ENCODE peak calls at places on chromosome 12, in seven cellular contexts. R, D, X, T, N, M and E are unnamed samples.

GRCh38 chr12:50542448-50542847 is 37.7 kb downstream of the DIP2B start:
- DNase-seq in R (peak), D (no peak), X (peak), T (no peak), N (no peak), M (peak), E (no peak)

GRCh38 chr12:9372202-9372601 is 164.0 kb upstream of the PZP start:
- DNase-seq in R (no peak), D (no peak), X (no peak), T (no peak), N (no peak), M (peak), E (no peak)

GRCh38 chr12:29660847-29661246 is 122.9 kb downstream of the TMTC1 start:
- DNase-seq in R (no peak), D (no peak), X (no peak), T (no peak), N (no peak), M (no peak), E (no peak)

GRCh38 chr12:120534703-120535655 is 823 bp downstream of the RNF10 start:
- DNase-seq in R (peak), D (peak), X (peak), T (no peak), N (peak), M (peak), E (peak)

GRCh38 chr12:96020314-96021003 is 14.9 kb downstream of the LTA4H start:
- DNase-seq in R (no peak), D (no peak), X (no peak), T (peak), N (peak), M (no peak), E (no peak)

GRCh38 chr12:73185403-73185802 is 913.2 kb downstream of the TRHDE start:
- DNase-seq in R (no peak), D (no peak), X (no peak), T (no peak), N (no peak), M (no peak), E (no peak)

GRCh38 chr12:65649126-65649525 is 175.2 kb upstream of the HMGA2 start:
- DNase-seq in R (peak), D (no peak), X (peak), T (no peak), N (no peak), M (peak), E (no peak)

GRCh38 chr12:57622293-57623245 is 10.4 kb downstream of the B4GALNT1 start:
- DNase-seq in R (no peak), D (no peak), X (no peak), T (no peak), N (no peak), M (no peak), E (no peak)

GRCh38 chr12:130147875-130148596 is 14.2 kb upstream of the FZD10 start:
- DNase-seq in R (no peak), D (no peak), X (peak), T (no peak), N (no peak), M (no peak), E (no peak)

GRCh38 chr12:69720748-69721147 is 17.9 kb upstream of the RAB3IP start:
- DNase-seq in R (no peak), D (peak), X (no peak), T (no peak), N (no peak), M (no peak), E (no peak)

GRCh38 chr12:129762436-129762835 is 141.4 kb downstream of the TMEM132D start:
- DNase-seq in R (no peak), D (no peak), X (peak), T (no peak), N (no peak), M (no peak), E (no peak)

GRCh38 chr12:57603323-57603722 is 1.3 kb upstream of the DTX3 start:
- DNase-seq in R (no peak), D (no peak), X (no peak), T (no peak), N (no peak), M (no peak), E (no peak)

GRCh38 chr12:95231190-95231589 is 13.6 kb downstream of the VEZT start:
- DNase-seq in R (peak), D (no peak), X (peak), T (no peak), N (no peak), M (no peak), E (no peak)

GRCh38 chr12:100793182-100793581 is 1.4 kb upstream of the ANO4 start:
- DNase-seq in R (peak), D (no peak), X (peak), T (no peak), N (no peak), M (no peak), E (no peak)

GRCh38 chr12:14213542-14213941 is 151.9 kb upstream of the ATF7IP start:
- DNase-seq in R (no peak), D (no peak), X (peak), T (no peak), N (no peak), M (no peak), E (no peak)

GRCh38 chr12:57099062-57099714 is 10.3 kb downstream of the NAB2 start:
- DNase-seq in R (no peak), D (no peak), X (no peak), T (no peak), N (peak), M (no peak), E (no peak)

GRCh38 chr12:78887008-78887407 is 22.4 kb downstream of the SYT1 start:
- DNase-seq in R (peak), D (no peak), X (peak), T (no peak), N (no peak), M (no peak), E (peak)

GRCh38 chr12:116480210-116480818 is 78.9 kb upstream of the MAP1LC3B2 start:
- DNase-seq in R (no peak), D (no peak), X (no peak), T (no peak), N (no peak), M (no peak), E (no peak)

GRCh38 chr12:26749781-26750180 is 83.2 kb downstream of the ITPR2 start:
- DNase-seq in R (no peak), D (no peak), X (no peak), T (no peak), N (no peak), M (no peak), E (no peak)

GRCh38 chr12:74514098-74514872 is 23.4 kb upstream of the ATXN7L3B start:
- DNase-seq in R (no peak), D (no peak), X (peak), T (no peak), N (no peak), M (no peak), E (no peak)

GRCh38 chr12:28539691-28540323 is 349.6 kb downstream of the CCDC91 start:
- DNase-seq in R (no peak), D (no peak), X (no peak), T (no peak), N (no peak), M (no peak), E (no peak)

GRCh38 chr12:75889214-75889613 is 142.4 kb downstream of the PHLDA1 start:
- DNase-seq in R (no peak), D (no peak), X (no peak), T (no peak), N (no peak), M (no peak), E (no peak)

GRCh38 chr12:52058631-52059324 is 7.5 kb downstream of the NR4A1 start:
- DNase-seq in R (no peak), D (no peak), X (no peak), T (no peak), N (no peak), M (no peak), E (no peak)

GRCh38 chr12:130555628-130556485 is 160.2 kb downstream of the RIMBP2 start:
- DNase-seq in R (no peak), D (no peak), X (no peak), T (no peak), N (no peak), M (no peak), E (no peak)

GRCh38 chr12:100186071-100186470 is 14.5 kb upstream of the ACTR6 start:
- DNase-seq in R (no peak), D (no peak), X (no peak), T (no peak), N (no peak), M (no peak), E (no peak)

GRCh38 chr12:124433147-124433874 is 134.1 kb downstream of the NCOR2 start:
- DNase-seq in R (no peak), D (no peak), X (no peak), T (no peak), N (no peak), M (no peak), E (no peak)

GRCh38 chr12:32049956-32050355 is 56.7 kb upstream of the BICD1 start:
- DNase-seq in R (peak), D (no peak), X (no peak), T (no peak), N (no peak), M (peak), E (peak)